ENCODE peak calls at places on chromosomes 1 and 21, in five cellular contexts. One of them, this sample, is unnamed.
A peak's percentile ranks its signal among the peaks of the same experiment; 100 is the strongest.

GRCh38 chr1:37497832-37498231 is 16.7 kb downstream of the MEAF6 start:
- DNase-seq in GM23248: no peak
- DNase-seq in stimulated activated CD4-positive, alpha-beta T cell treated with anti-CD3 and anti-CD28 coated beads, Interleukin-1b, Interleukin-23, amount 100 ng/mL, for 1 hour: no peak
- DNase-seq in DMS153: peak; percentile 87
- DNase-seq in type B pancreatic cell: no peak
- DNase-seq in this sample: no peak

GRCh38 chr1:201848230-201848629 is 19.3 kb downstream of the IPO9 start:
- DNase-seq in type B pancreatic cell: no peak
- DNase-seq in stimulated activated CD4-positive, alpha-beta T cell treated with anti-CD3 and anti-CD28 coated beads, Interleukin-1b, Interleukin-23, amount 100 ng/mL, for 1 hour: no peak
- DNase-seq in DMS153: no peak
- DNase-seq in GM23248: no peak
- DNase-seq in this sample: no peak

GRCh38 chr21:43361493-43362296 is 65.2 kb downstream of the SIK1 start:
- DNase-seq in type B pancreatic cell: no peak
- DNase-seq in GM23248: peak; percentile 75
- DNase-seq in DMS153: peak; percentile 37
- DNase-seq in stimulated activated CD4-positive, alpha-beta T cell treated with anti-CD3 and anti-CD28 coated beads, Interleukin-1b, Interleukin-23, amount 100 ng/mL, for 1 hour: no peak
- DNase-seq in this sample: no peak

GRCh38 chr1:197913495-197914276 is 3.5 kb upstream of the LHX9 start:
- DNase-seq in GM23248: no peak
- DNase-seq in type B pancreatic cell: no peak
- DNase-seq in DMS153: no peak
- DNase-seq in stimulated activated CD4-positive, alpha-beta T cell treated with anti-CD3 and anti-CD28 coated beads, Interleukin-1b, Interleukin-23, amount 100 ng/mL, for 1 hour: no peak
- DNase-seq in this sample: no peak

GRCh38 chr1:19066874-19067186 is 110.4 kb upstream of the IFFO2 start:
- DNase-seq in stimulated activated CD4-positive, alpha-beta T cell treated with anti-CD3 and anti-CD28 coated beads, Interleukin-1b, Interleukin-23, amount 100 ng/mL, for 1 hour: no peak
- DNase-seq in GM23248: no peak
- DNase-seq in DMS153: no peak
- DNase-seq in type B pancreatic cell: no peak
- DNase-seq in this sample: no peak

GRCh38 chr1:26164036-26164927 is 4.5 kb downstream of the C1orf232 start:
- DNase-seq in type B pancreatic cell: peak; percentile 80
- DNase-seq in stimulated activated CD4-positive, alpha-beta T cell treated with anti-CD3 and anti-CD28 coated beads, Interleukin-1b, Interleukin-23, amount 100 ng/mL, for 1 hour: no peak
- DNase-seq in DMS153: no peak
- DNase-seq in GM23248: peak; percentile 67
- DNase-seq in this sample: no peak

GRCh38 chr1:28193701-28194161 is 17.2 kb upstream of the PTAFR start:
- DNase-seq in DMS153: no peak
- DNase-seq in type B pancreatic cell: no peak
- DNase-seq in GM23248: no peak
- DNase-seq in stimulated activated CD4-positive, alpha-beta T cell treated with anti-CD3 and anti-CD28 coated beads, Interleukin-1b, Interleukin-23, amount 100 ng/mL, for 1 hour: no peak
- DNase-seq in this sample: no peak

GRCh38 chr1:41739061-41739955 is 179.4 kb downstream of the HIVEP3 start:
- DNase-seq in stimulated activated CD4-positive, alpha-beta T cell treated with anti-CD3 and anti-CD28 coated beads, Interleukin-1b, Interleukin-23, amount 100 ng/mL, for 1 hour: peak; percentile 36
- DNase-seq in GM23248: no peak
- DNase-seq in DMS153: no peak
- DNase-seq in type B pancreatic cell: no peak
- DNase-seq in this sample: no peak

GRCh38 chr1:10415211-10415930 is 14.9 kb upstream of the CENPS start:
- DNase-seq in GM23248: peak; percentile 81
- DNase-seq in stimulated activated CD4-positive, alpha-beta T cell treated with anti-CD3 and anti-CD28 coated beads, Interleukin-1b, Interleukin-23, amount 100 ng/mL, for 1 hour: no peak
- DNase-seq in DMS153: peak; percentile 18
- DNase-seq in type B pancreatic cell: no peak
- DNase-seq in this sample: peak; percentile 58

GRCh38 chr1:210496063-210496462 is 167.4 kb downstream of the HHAT start:
- DNase-seq in GM23248: peak; percentile 84
- DNase-seq in stimulated activated CD4-positive, alpha-beta T cell treated with anti-CD3 and anti-CD28 coated beads, Interleukin-1b, Interleukin-23, amount 100 ng/mL, for 1 hour: no peak
- DNase-seq in DMS153: no peak
- DNase-seq in type B pancreatic cell: no peak
- DNase-seq in this sample: peak; percentile 91

GRCh38 chr21:34874689-34875513 is 174.2 kb downstream of the RUNX1 start:
- DNase-seq in DMS153: no peak
- DNase-seq in stimulated activated CD4-positive, alpha-beta T cell treated with anti-CD3 and anti-CD28 coated beads, Interleukin-1b, Interleukin-23, amount 100 ng/mL, for 1 hour: no peak
- DNase-seq in type B pancreatic cell: no peak
- DNase-seq in GM23248: peak; percentile 49
- DNase-seq in this sample: no peak

GRCh38 chr1:206856674-206857464 is 8.6 kb upstream of the IL20 start:
- DNase-seq in GM23248: peak; percentile 31
- DNase-seq in stimulated activated CD4-positive, alpha-beta T cell treated with anti-CD3 and anti-CD28 coated beads, Interleukin-1b, Interleukin-23, amount 100 ng/mL, for 1 hour: no peak
- DNase-seq in type B pancreatic cell: no peak
- DNase-seq in DMS153: no peak
- DNase-seq in this sample: no peak

GRCh38 chr1:97396463-97396862 is 524.4 kb downstream of the DPYD start:
- DNase-seq in stimulated activated CD4-positive, alpha-beta T cell treated with anti-CD3 and anti-CD28 coated beads, Interleukin-1b, Interleukin-23, amount 100 ng/mL, for 1 hour: no peak
- DNase-seq in type B pancreatic cell: no peak
- DNase-seq in DMS153: no peak
- DNase-seq in GM23248: peak; percentile 67
- DNase-seq in this sample: peak; percentile 44

GRCh38 chr21:42080788-42081083 is 9.6 kb downstream of the UMODL1 start:
- DNase-seq in DMS153: no peak
- DNase-seq in type B pancreatic cell: no peak
- DNase-seq in stimulated activated CD4-positive, alpha-beta T cell treated with anti-CD3 and anti-CD28 coated beads, Interleukin-1b, Interleukin-23, amount 100 ng/mL, for 1 hour: no peak
- DNase-seq in GM23248: peak; percentile 96
- DNase-seq in this sample: peak; percentile 94

GRCh38 chr1:161835963-161836362 is 69.8 kb downstream of the ATF6 start:
- DNase-seq in stimulated activated CD4-positive, alpha-beta T cell treated with anti-CD3 and anti-CD28 coated beads, Interleukin-1b, Interleukin-23, amount 100 ng/mL, for 1 hour: no peak
- DNase-seq in type B pancreatic cell: no peak
- DNase-seq in GM23248: peak; percentile 67
- DNase-seq in DMS153: no peak
- DNase-seq in this sample: peak; percentile 74

GRCh38 chr21:32693581-32693980 is 34.2 kb downstream of the SYNJ1 start:
- DNase-seq in DMS153: no peak
- DNase-seq in stimulated activated CD4-positive, alpha-beta T cell treated with anti-CD3 and anti-CD28 coated beads, Interleukin-1b, Interleukin-23, amount 100 ng/mL, for 1 hour: no peak
- DNase-seq in type B pancreatic cell: no peak
- DNase-seq in GM23248: no peak
- DNase-seq in this sample: no peak

GRCh38 chr1:231272880-231273279 is 31.9 kb downstream of the GNPAT start:
- DNase-seq in GM23248: peak; percentile 18
- DNase-seq in DMS153: no peak
- DNase-seq in stimulated activated CD4-positive, alpha-beta T cell treated with anti-CD3 and anti-CD28 coated beads, Interleukin-1b, Interleukin-23, amount 100 ng/mL, for 1 hour: no peak
- DNase-seq in type B pancreatic cell: no peak
- DNase-seq in this sample: peak; percentile 46

GRCh38 chr1:18344755-18345154 is 136.0 kb upstream of the KLHDC7A start:
- DNase-seq in stimulated activated CD4-positive, alpha-beta T cell treated with anti-CD3 and anti-CD28 coated beads, Interleukin-1b, Interleukin-23, amount 100 ng/mL, for 1 hour: no peak
- DNase-seq in type B pancreatic cell: no peak
- DNase-seq in GM23248: no peak
- DNase-seq in DMS153: peak; percentile 30
- DNase-seq in this sample: no peak

GRCh38 chr21:33111577-33111976 is 41.6 kb downstream of the OLIG1 start:
- DNase-seq in GM23248: no peak
- DNase-seq in DMS153: no peak
- DNase-seq in stimulated activated CD4-positive, alpha-beta T cell treated with anti-CD3 and anti-CD28 coated beads, Interleukin-1b, Interleukin-23, amount 100 ng/mL, for 1 hour: no peak
- DNase-seq in type B pancreatic cell: no peak
- DNase-seq in this sample: no peak

GRCh38 chr1:83497563-83497962 is 501.4 kb downstream of the TTLL7 start:
- DNase-seq in stimulated activated CD4-positive, alpha-beta T cell treated with anti-CD3 and anti-CD28 coated beads, Interleukin-1b, Interleukin-23, amount 100 ng/mL, for 1 hour: no peak
- DNase-seq in GM23248: peak; percentile 24
- DNase-seq in DMS153: no peak
- DNase-seq in type B pancreatic cell: no peak
- DNase-seq in this sample: no peak

This sample was measured in astrocyte.